ENCODE peak calls at places on chromosomes 12 and 14, in eight cellular contexts. O is pancreas, Y is stomach, A is fibroblast of villous mesenchyme, J is fibroblast of pulmonary artery, Z is bronchial epithelial cell, I is dorsolateral prefrontal cortex, F is MM.1S. S is an unnamed sample.

GRCh38 chr12:46506961-46507360 is 134.4 kb upstream of the SLC38A2 start:
- DNase-seq in A (no peak), Y (no peak), J (no peak), F (no peak), I (no peak), O (no peak), Z (no peak), S (no peak)

GRCh38 chr12:63928305-63928704 is 83.8 kb downstream of the SRGAP1 start:
- DNase-seq in O (no peak), Y (no peak), A (no peak), F (no peak), I (no peak), J (no peak), Z (no peak), S (no peak)

GRCh38 chr12:124804011-124804621 is 59.5 kb downstream of the SCARB1 start:
- DNase-seq in I (peak; percentile 75), Y (peak; percentile 75), J (no peak), A (peak; percentile 20), O (no peak), Z (peak; percentile 10), F (no peak), S (peak; percentile 46)

GRCh38 chr12:131327521-131328488 is 374.1 kb downstream of the ADGRD1 start:
- DNase-seq in A (no peak), O (no peak), I (no peak), F (no peak), J (no peak), Z (no peak), Y (no peak), S (no peak)

GRCh38 chr14:89196561-89196960 is 220.5 kb downstream of the FOXN3 start:
- DNase-seq in I (no peak), F (no peak), A (no peak), Z (no peak), O (no peak), Y (no peak), J (no peak), S (no peak)

GRCh38 chr12:127809236-127809635 is 457.7 kb upstream of the TMEM132C start:
- DNase-seq in Z (peak; percentile 46), A (peak; percentile 74), J (peak; percentile 54), Y (no peak), F (no peak), O (no peak), I (no peak), S (peak; percentile 88)

GRCh38 chr14:49586673-49587460 is 687 bp upstream of the RPS29 start:
- DNase-seq in F (peak; percentile 48), A (peak; percentile 83), O (no peak), Y (no peak), Z (peak; percentile 76), I (no peak), J (peak; percentile 88), S (peak; percentile 78)

GRCh38 chr12:106527356-106527755 is 55.4 kb upstream of the RFX4 start:
- DNase-seq in Y (no peak), J (peak; percentile 64), I (no peak), O (no peak), A (peak; percentile 8), Z (peak; percentile 14), F (no peak), S (peak; percentile 5)

GRCh38 chr14:104383931-104384775 is 195.4 kb upstream of the C14orf180 start:
- DNase-seq in Y (no peak), F (no peak), I (peak; percentile 19), A (no peak), O (peak; percentile 49), J (no peak), Z (no peak), S (no peak)

GRCh38 chr12:31999692-32000091 is 40.5 kb downstream of the RESF1 start:
- DNase-seq in Y (no peak), O (no peak), A (no peak), J (no peak), F (no peak), Z (no peak), I (no peak), S (no peak)

GRCh38 chr14:57405562-57405961 is 15.2 kb downstream of the NAA30 start:
- DNase-seq in O (no peak), Z (no peak), F (no peak), Y (no peak), I (no peak), J (no peak), A (peak; percentile 24), S (no peak)

GRCh38 chr12:53964315-53964713 is 8.6 kb upstream of the HOXC11 start:
- DNase-seq in J (no peak), I (no peak), Z (no peak), Y (no peak), O (no peak), F (no peak), A (no peak), S (no peak)

GRCh38 chr14:96576937-96577336 is 74.8 kb downstream of the PAPOLA start:
- DNase-seq in Y (no peak), F (no peak), J (no peak), O (no peak), Z (no peak), A (no peak), I (no peak), S (no peak)

GRCh38 chr12:47004634-47005033 is 74.8 kb upstream of the PCED1B start:
- DNase-seq in I (no peak), J (peak; percentile 33), F (no peak), A (peak; percentile 74), O (no peak), Y (no peak), Z (no peak), S (no peak)

GRCh38 chr12:571795-572531 is 91.3 kb downstream of the NINJ2 start:
- DNase-seq in Z (peak; percentile 16), Y (peak; percentile 40), F (no peak), O (peak; percentile 48), A (no peak), I (peak; percentile 22), J (no peak), S (no peak)

GRCh38 chr14:70186826-70187483 is 1.8 kb downstream of the SLC8A3 start:
- DNase-seq in J (no peak), A (no peak), Z (no peak), F (no peak), Y (no peak), I (peak; percentile 33), O (no peak), S (peak; percentile 2)
- H3K4me3 ChIP-seq in J (peak overlapping the region; percentile 46), A (peak overlapping the region; percentile 37), Z (peak overlapping the region; percentile 39), F (no peak overlapping the region), Y (peak overlapping the region; percentile 61), I (peak overlapping the region; percentile 58), O (peak overlapping the region; percentile 64), S (peak overlapping the region; percentile 51)

DNA sequence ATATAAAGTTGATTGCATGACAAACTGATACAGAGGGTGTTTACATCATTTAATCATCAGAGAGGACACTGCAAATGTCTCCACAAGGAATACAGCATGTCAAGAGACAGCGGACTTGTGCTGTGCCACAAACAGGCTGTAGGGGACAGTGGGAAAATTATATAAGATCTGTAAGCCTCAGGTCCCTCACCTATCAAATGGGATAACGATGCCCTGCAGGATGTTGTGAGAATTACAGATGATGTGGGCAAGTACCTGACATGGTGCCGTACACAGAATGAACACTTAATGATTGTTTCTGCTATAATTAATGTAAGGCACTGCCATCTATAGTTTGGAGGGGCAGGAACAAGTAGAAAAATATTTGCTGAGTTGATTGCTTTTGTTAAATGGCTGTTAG is 81.9 kb upstream of the GTF2A1 start:
- DNase-seq in O (no peak), F (no peak), J (no peak), A (no peak), Z (no peak), Y (no peak), I (no peak), S (no peak)
- TF ChIP-seq CTCF in O (no peak), F (no peak), J (no peak), A (no peak), Z (peak; percentile 5), Y (no peak), I (no peak), S (no peak)

GRCh38 chr12:109944975-109945374 is 44.9 kb downstream of the TCHP start:
- DNase-seq in Z (peak; percentile 72), O (no peak), I (no peak), Y (no peak), A (peak; percentile 50), J (peak; percentile 45), F (no peak), S (peak; percentile 34)

GRCh38 chr12:109947511-109947910 is 47.4 kb downstream of the TCHP start:
- DNase-seq in Z (no peak), F (no peak), I (no peak), J (peak; percentile 45), O (no peak), Y (no peak), A (peak; percentile 83), S (peak; percentile 86)

GRCh38 chr12:109948382-109948781 is 47.8 kb downstream of the GIT2 start:
- DNase-seq in I (no peak), F (no peak), A (no peak), Y (no peak), O (no peak), J (no peak), Z (no peak), S (no peak)

GRCh38 chr12:109946913-109947312 is 46.8 kb downstream of the TCHP start:
- DNase-seq in I (no peak), F (no peak), O (no peak), J (no peak), Z (no peak), Y (no peak), A (no peak), S (peak; percentile 33)

DNA sequence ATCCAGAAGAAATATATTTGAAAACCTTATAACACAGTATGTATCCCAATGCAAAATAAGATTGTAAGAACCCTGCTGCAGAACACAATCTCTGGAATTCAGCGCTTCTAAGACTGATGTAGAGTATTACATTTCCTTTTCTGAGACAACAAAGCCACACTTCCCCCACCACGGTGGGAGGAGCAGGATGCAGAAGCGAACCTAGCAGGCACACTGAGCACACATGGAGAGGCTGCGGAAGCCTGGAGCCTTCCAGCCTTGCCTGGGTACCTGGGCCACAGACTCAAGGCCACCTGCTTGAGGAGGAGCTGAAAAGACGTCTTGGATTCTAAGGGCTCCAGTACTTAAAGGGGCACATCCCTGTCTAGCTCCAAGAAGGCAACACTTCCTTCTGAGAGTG is 46.4 kb downstream of the TCHP start:
- DNase-seq in A (no peak), J (peak; percentile 44), F (no peak), I (no peak), Z (peak; percentile 18), Y (no peak), O (no peak), S (peak; percentile 21)
- H3K4me3 ChIP-seq in A (no peak overlapping the region), J (no peak overlapping the region), F (no peak overlapping the region), I (no peak overlapping the region), Z (no peak overlapping the region), Y (no peak overlapping the region), O (no peak overlapping the region), S (no peak overlapping the region)

DNA sequence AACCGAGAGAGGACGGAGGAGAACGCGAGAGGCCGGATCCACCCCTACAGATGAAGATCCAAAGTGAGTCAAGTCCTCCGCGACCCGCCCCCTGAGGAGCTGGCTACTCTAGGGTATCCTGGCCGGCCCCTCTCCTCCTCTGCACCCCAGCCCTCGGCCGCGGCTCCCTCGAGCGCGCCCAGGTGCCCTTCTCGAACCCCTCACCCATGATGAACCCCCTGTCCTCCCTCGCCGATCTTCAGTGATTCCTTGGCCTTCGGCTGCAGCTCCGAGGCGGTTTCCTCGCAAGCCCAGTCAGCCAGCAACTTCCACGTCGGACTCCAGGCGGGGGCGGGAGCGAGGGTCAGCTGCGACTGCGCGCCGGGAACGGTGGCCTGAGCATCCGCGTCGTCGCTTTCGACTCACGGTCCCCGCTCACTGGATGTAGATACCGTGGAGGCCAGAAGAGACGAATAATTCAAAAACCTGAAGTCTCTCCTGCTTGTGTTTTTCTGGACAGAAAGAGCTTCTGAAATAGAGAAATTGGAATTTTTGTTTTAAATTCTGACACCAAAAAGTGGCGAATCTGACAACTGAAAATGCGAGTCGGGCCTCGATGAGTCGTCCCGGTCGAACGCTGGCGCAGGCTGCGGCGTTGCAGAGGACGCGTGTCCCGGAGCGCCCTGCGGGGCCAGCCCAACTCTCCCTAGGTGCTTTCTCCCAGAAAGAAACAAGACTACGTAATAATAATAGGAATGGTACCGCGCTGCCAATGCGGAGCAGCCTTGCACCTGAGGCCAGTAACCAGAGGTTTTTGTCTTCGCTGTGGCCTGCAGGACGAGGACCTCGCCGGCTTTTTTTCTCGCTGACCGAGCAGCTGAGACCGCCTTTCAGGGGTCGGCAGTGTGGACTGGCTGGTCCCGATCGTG is at the start of gene ARL1:
- DNase-seq in F (peak; percentile 86), A (peak; percentile 91), I (peak; percentile 82), J (peak; percentile 92), Z (peak; percentile 72), Y (peak; percentile 87), O (peak; percentile 90), S (peak; percentile 89)
- TF ChIP-seq CTCF in F (no peak), A (no peak), I (no peak), J (no peak), Z (no peak), Y (no peak), O (no peak), S (no peak)

S was measured in AG10803.